ENCODE peak calls at places on chromosomes 16 and 17, in ten cellular contexts. O, P, Q, M, D, E, J, C, S and U are unnamed samples.

GRCh38 chr17:69069289-69069688 is 8.6 kb upstream of the ABCA9 start:
- DNase-seq in P (no peak), E (no peak), O (no peak), C (no peak), Q (no peak), S (no peak), J (no peak), D (no peak), M (no peak), U (no peak)

GRCh38 chr17:32847977-32848376 is 28.9 kb downstream of the MYO1D start:
- DNase-seq in J (no peak), D (no peak), C (no peak), M (no peak), P (no peak), O (no peak), Q (no peak), E (no peak), S (no peak), U (no peak)

GRCh38 chr16:54080524-54081008 is 206.0 kb downstream of the IRX3 start:
- DNase-seq in C (no peak), J (peak; percentile 99), P (no peak), O (no peak), Q (no peak), D (no peak), S (no peak), M (peak; percentile 96), E (no peak), U (no peak)

GRCh38 chr16:74183601-74184365 is 112.8 kb upstream of the PSMD7 start:
- DNase-seq in Q (no peak), J (no peak), P (no peak), D (no peak), E (no peak), M (no peak), O (no peak), S (no peak), C (no peak), U (no peak)

GRCh38 chr17:73278465-73279453 is 17.1 kb upstream of the CPSF4L start:
- DNase-seq in J (no peak), Q (peak; percentile 65), C (peak; percentile 46), E (no peak), O (no peak), S (peak; percentile 64), P (peak; percentile 82), D (no peak), M (no peak), U (no peak)

GRCh38 chr17:7067198-7067597 is 12.9 kb downstream of the CLEC10A start:
- DNase-seq in E (no peak), Q (no peak), O (no peak), S (no peak), P (no peak), J (no peak), C (no peak), M (no peak), D (no peak), U (no peak)

GRCh38 chr16:24580665-24581064 is 41.3 kb downstream of the RBBP6 start:
- DNase-seq in C (no peak), O (no peak), M (peak; percentile 51), J (peak; percentile 16), D (no peak), E (no peak), Q (no peak), S (no peak), P (no peak), U (no peak)

GRCh38 chr16:30368122-30368791 is 2.0 kb downstream of the TBC1D10B start:
- DNase-seq in E (no peak), Q (no peak), D (no peak), S (peak; percentile 21), P (no peak), J (no peak), O (no peak), C (no peak), M (peak; percentile 72), U (no peak)

GRCh38 chr16:66692341-66692740 is 4.2 kb downstream of the CMTM4 start:
- DNase-seq in C (no peak), P (no peak), Q (no peak), S (no peak), O (no peak), D (no peak), E (no peak), J (no peak), M (no peak), U (no peak)

GRCh38 chr17:37789166-37789565 is 44.3 kb upstream of the HNF1B start:
- DNase-seq in P (peak; percentile 52), J (no peak), E (no peak), D (no peak), Q (no peak), M (no peak), C (no peak), S (no peak), O (no peak), U (no peak)

GRCh38 chr17:43840814-43841213 is 6.2 kb upstream of the CD300LG start:
- DNase-seq in E (no peak), J (no peak), M (peak; percentile 42), D (no peak), P (no peak), S (no peak), O (no peak), Q (no peak), C (peak; percentile 31), U (no peak)

GRCh38 chr16:58264961-58265479 is 29.8 kb downstream of the PRSS54 start:
- DNase-seq in D (no peak), C (no peak), P (peak; percentile 59), Q (peak; percentile 44), E (no peak), M (peak; percentile 79), O (no peak), J (peak; percentile 70), S (no peak), U (no peak)

GRCh38 chr17:41697122-41697962 is 8.7 kb downstream of the EIF1 start:
- DNase-seq in J (no peak), D (no peak), E (no peak), O (peak; percentile 65), P (peak; percentile 63), Q (peak; percentile 63), C (no peak), M (peak; percentile 98), S (peak; percentile 52), U (no peak)

GRCh38 chr17:66564992-66565465 is 262.6 kb downstream of the PRKCA start:
- DNase-seq in E (no peak), D (no peak), Q (no peak), C (no peak), O (no peak), S (no peak), J (peak; percentile 73), P (no peak), M (peak; percentile 47), U (no peak)

DNA sequence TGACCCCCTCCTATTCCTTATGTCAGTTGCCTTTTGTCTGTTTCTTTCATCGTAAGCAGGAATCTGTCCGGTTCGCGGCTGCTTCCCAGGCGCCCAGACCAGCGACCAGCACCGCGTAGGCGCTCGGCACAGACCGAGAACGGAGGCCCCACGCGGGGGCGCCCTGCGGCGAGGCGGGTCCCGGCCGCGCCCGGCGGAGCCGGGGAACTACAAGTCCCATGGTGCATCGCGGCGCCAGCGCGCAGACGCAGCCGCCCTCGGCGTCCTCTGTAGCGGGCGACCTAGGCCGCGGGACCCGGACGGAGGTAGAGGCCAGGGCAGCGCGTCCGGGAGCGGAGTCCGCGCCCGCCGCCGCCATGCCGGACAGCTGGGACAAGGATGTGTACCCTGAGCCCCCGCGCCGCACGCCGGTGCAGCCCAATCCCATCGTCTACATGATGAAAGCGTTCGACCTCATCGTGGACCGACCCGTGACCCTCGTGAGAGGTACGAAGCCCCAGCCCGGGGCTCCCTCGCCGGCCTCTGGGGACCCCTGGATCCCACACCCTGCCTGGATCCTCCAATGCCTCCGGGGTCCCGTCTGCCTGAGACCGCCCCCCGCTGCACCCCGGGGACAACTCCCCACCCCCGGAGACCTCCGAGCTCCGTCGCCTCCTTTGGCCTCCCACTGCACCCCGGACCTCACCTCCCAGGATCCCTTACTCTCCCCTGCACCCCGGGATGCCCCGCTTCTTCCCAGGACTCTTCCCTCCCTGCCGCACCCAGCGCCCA is at the start of gene NDUFB10:
- DNase-seq in D (peak; percentile 84), M (peak; percentile 88), C (peak; percentile 96), E (peak; percentile 99), P (peak; percentile 95), S (peak; percentile 96), Q (peak; percentile 95), J (peak; percentile 70), O (peak; percentile 95), U (peak; percentile 87)
- H3K4me3 ChIP-seq in D (peak within 1 kb of the TSS; percentile 95), M (peak within 1 kb of the TSS; percentile 90), C (peak within 1 kb of the TSS; percentile 82), E (peak within 1 kb of the TSS; percentile 72), P (peak within 1 kb of the TSS; percentile 83), S (peak within 1 kb of the TSS; percentile 32), Q (peak within 1 kb of the TSS; percentile 99), J (peak within 1 kb of the TSS; percentile 91), O (peak within 1 kb of the TSS; percentile 96), U (peak within 1 kb of the TSS; percentile 78)

GRCh38 chr17:3559270-3559645 is 1.6 kb upstream of the TRPV3 start:
- DNase-seq in E (no peak), C (no peak), Q (no peak), S (no peak), D (no peak), O (no peak), M (no peak), J (no peak), P (no peak), U (no peak)
- H3K27ac ChIP-seq in E (no peak overlapping the region), C (no peak overlapping the region), Q (peak overlapping the region; percentile 8), S (no peak overlapping the region), D (no peak overlapping the region), O (no peak overlapping the region), M (no peak overlapping the region), J (no peak overlapping the region), P (no peak overlapping the region), U (no peak overlapping the region)

GRCh38 chr16:69108905-69109252 is 3.4 kb downstream of the HAS3 start:
- DNase-seq in M (no peak), E (peak; percentile 20), J (no peak), D (no peak), Q (no peak), O (no peak), C (no peak), S (no peak), P (no peak), U (no peak)
- H3K36me3 ChIP-seq in M (peaks cover 29% of the 10 kb centered on the region), E (no peaks in the 10 kb centered on the region), J (no peaks in the 10 kb centered on the region), D (peaks cover 4% of the 10 kb centered on the region), Q (no peaks in the 10 kb centered on the region), O (peaks cover 38% of the 10 kb centered on the region), C (no peaks in the 10 kb centered on the region), S (no peaks in the 10 kb centered on the region), P (no peaks in the 10 kb centered on the region), U (no peaks in the 10 kb centered on the region)

GRCh38 chr17:28988475-28988874 is 17.4 kb downstream of the SEZ6 start:
- DNase-seq in M (no peak), E (no peak), P (no peak), C (no peak), Q (no peak), S (no peak), O (no peak), J (no peak), D (no peak), U (no peak)

GRCh38 chr17:28989028-28989427 is 16.8 kb downstream of the SEZ6 start:
- DNase-seq in Q (no peak), C (no peak), D (no peak), O (no peak), P (no peak), M (no peak), S (no peak), J (no peak), E (no peak), U (no peak)

GRCh38 chr17:28986714-28987367 is 19.0 kb downstream of the SEZ6 start:
- DNase-seq in D (no peak), Q (no peak), M (no peak), E (no peak), J (no peak), O (no peak), P (no peak), S (no peak), C (no peak), U (no peak)

GRCh38 chr17:28983286-28984240 is 22.3 kb downstream of the SEZ6 start:
- DNase-seq in S (no peak), J (no peak), M (no peak), P (no peak), D (no peak), Q (no peak), C (no peak), O (no peak), E (no peak), U (no peak)

GRCh38 chr17:28985950-28986713 is 19.7 kb downstream of the SEZ6 start:
- DNase-seq in Q (no peak), C (no peak), D (no peak), M (no peak), O (no peak), P (no peak), J (no peak), S (no peak), E (no peak), U (no peak)
- H3K4me3 ChIP-seq in Q (no peak overlapping the region), C (no peak overlapping the region), D (no peak overlapping the region), M (no peak overlapping the region), O (no peak overlapping the region), P (no peak overlapping the region), J (no peak overlapping the region), S (no peak overlapping the region), E (no peak overlapping the region), U (no peak overlapping the region)